ENCODE peak calls at places on chromosomes 12 and 14, in nine cellular contexts. G is activated T-helper 9 cell treated with anti-CD3 and anti-CD28 coated beads, Interleukin-2, amount 50 U/mL, for 16 hours; F is activated CD4-positive, alpha-beta T cell treated with anti-CD3 and anti-CD28 coated beads, Interleukin-2, amount 10 ng/mL, durations not matched to agents 7 days and 5 days; U is glomerular endothelial cell; R is hippocampal formation; T is epithelial cell of proximal tubule; P is A172; E is NCI-H460; Y is GM04503. K is an unnamed sample.

GRCh38 chr12:113980537-113981337 is 14.6 kb upstream of the RBM19 start:
- DNase-seq in G (no peak), F (peak; percentile 28), U (peak; percentile 25), R (peak; percentile 66), T (no peak), P (peak; percentile 39), E (peak; percentile 69), Y (no peak), K (no peak)

GRCh38 chr14:71225108-71225507 is 317.8 kb downstream of the PCNX1 start:
- DNase-seq in G (no peak), F (no peak), U (no peak), R (no peak), T (no peak), P (no peak), E (no peak), Y (no peak), K (no peak)

GRCh38 chr14:55540847-55541773 is 38.9 kb upstream of the KTN1 start:
- DNase-seq in G (no peak), F (no peak), U (no peak), R (no peak), T (no peak), P (no peak), E (no peak), Y (no peak), K (no peak)

GRCh38 chr12:131380220-131380957 is 330.5 kb upstream of the SFSWAP start:
- DNase-seq in G (no peak), F (no peak), U (no peak), R (no peak), T (no peak), P (no peak), E (no peak), Y (no peak), K (no peak)

GRCh38 chr14:23660290-23661226 is 24.4 kb downstream of the DHRS2 start:
- DNase-seq in G (no peak), F (no peak), U (no peak), R (peak; percentile 20), T (no peak), P (no peak), E (no peak), Y (no peak), K (no peak)

GRCh38 chr14:72830786-72831583 is 62.9 kb downstream of the DPF3 start:
- DNase-seq in G (no peak), F (no peak), U (no peak), R (no peak), T (no peak), P (no peak), E (no peak), Y (no peak), K (no peak)

GRCh38 chr12:129660961-129661360 is 242.9 kb downstream of the TMEM132D start:
- DNase-seq in G (no peak), F (no peak), U (no peak), R (no peak), T (no peak), P (no peak), E (no peak), Y (no peak), K (no peak)

GRCh38 chr12:75087656-75088055 is 122.0 kb downstream of the KCNC2 start:
- DNase-seq in G (no peak), F (no peak), U (no peak), R (no peak), T (no peak), P (no peak), E (no peak), Y (no peak), K (no peak)

GRCh38 chr12:56358836-56359532 is 923 bp downstream of the STAT2 start:
- DNase-seq in G (no peak), F (no peak), U (no peak), R (peak; percentile 87), T (peak; percentile 67), P (peak; percentile 47), E (no peak), Y (peak; percentile 84), K (no peak)

GRCh38 chr12:121453022-121453360 is 53.1 kb downstream of the RNF34 start:
- DNase-seq in G (no peak), F (no peak), U (no peak), R (no peak), T (no peak), P (no peak), E (no peak), Y (no peak), K (no peak)

GRCh38 chr14:76015668-76016067 is 30.1 kb downstream of the IFT43 start:
- DNase-seq in G (no peak), F (no peak), U (no peak), R (no peak), T (no peak), P (no peak), E (no peak), Y (no peak), K (no peak)

GRCh38 chr12:116637589-116638165 is 78.5 kb downstream of the MAP1LC3B2 start:
- DNase-seq in G (no peak), F (no peak), U (no peak), R (no peak), T (no peak), P (no peak), E (no peak), Y (no peak), K (no peak)

GRCh38 chr14:54117401-54117800 is 160.8 kb upstream of the BMP4 start:
- DNase-seq in G (no peak), F (no peak), U (no peak), R (no peak), T (no peak), P (no peak), E (no peak), Y (no peak), K (no peak)

GRCh38 chr14:32414808-32415255 is 85.7 kb downstream of the AKAP6 start:
- DNase-seq in G (no peak), F (no peak), U (no peak), R (no peak), T (no peak), P (no peak), E (no peak), Y (no peak), K (no peak)

GRCh38 chr12:30795410-30795659 is 40.6 kb upstream of the CAPRIN2 start:
- DNase-seq in G (no peak), F (no peak), U (no peak), R (no peak), T (no peak), P (no peak), E (no peak), Y (no peak), K (peak; percentile 86)

GRCh38 chr14:72638021-72638420 is 255.9 kb downstream of the DPF3 start:
- DNase-seq in G (no peak), F (no peak), U (no peak), R (no peak), T (peak; percentile 63), P (peak; percentile 91), E (no peak), Y (peak; percentile 85), K (peak; percentile 67)

GRCh38 chr12:106282457-106283097 is 20.0 kb upstream of the TCP11L2 start:
- DNase-seq in G (peak; percentile 18), F (peak; percentile 61), U (no peak), R (no peak), T (no peak), P (peak; percentile 40), E (peak; percentile 54), Y (no peak), K (peak; percentile 25)

GRCh38 chr14:68561531-68562007 is 231.3 kb downstream of the ZFP36L1 start:
- DNase-seq in G (no peak), F (no peak), U (no peak), R (no peak), T (no peak), P (no peak), E (no peak), Y (no peak), K (no peak)

GRCh38 chr12:53034459-53034858 is 15.4 kb upstream of the TNS2 start:
- DNase-seq in G (no peak), F (no peak), U (no peak), R (no peak), T (no peak), P (no peak), E (no peak), Y (no peak), K (no peak)

K was measured in T1000.